ENCODE peak calls at places on chromosomes 2 and 18, in four cellular contexts. N is A172, T is NCI-H2029 treated with DMSO at 0.1 percent for 48 hours, L is Daoy. Y is an unnamed sample.

GRCh38 chr18:59300676-59301285 is 17.7 kb downstream of the CPLX4 start:
- DNase-seq in T (no peak), N (peak), L (peak), Y (peak)

GRCh38 chr2:98472132-98472650 is 27.5 kb downstream of the INPP4A start:
- DNase-seq in T (peak), L (no peak), N (no peak), Y (no peak)

GRCh38 chr2:183032200-183032794 is 6.0 kb downstream of the NCKAP1 start:
- DNase-seq in T (no peak), L (no peak), N (no peak), Y (no peak)

GRCh38 chr2:168571061-168571460 is 115.0 kb downstream of the CERS6 start:
- DNase-seq in N (no peak), L (no peak), T (no peak), Y (no peak)

GRCh38 chr2:10408649-10409579 is 39.2 kb downstream of the ODC1 start:
- DNase-seq in N (peak), T (peak), L (peak), Y (peak)

GRCh38 chr2:183229386-183229785 is 105.1 kb downstream of the NUP35 start:
- DNase-seq in T (no peak), N (peak), L (no peak), Y (no peak)

GRCh38 chr18:9704233-9705118 is 3.6 kb upstream of the RAB31 start:
- DNase-seq in N (no peak), T (no peak), L (no peak), Y (peak)

GRCh38 chr2:230969673-230970015 is 26.3 kb upstream of the SPATA3 start:
- DNase-seq in N (no peak), T (no peak), L (no peak), Y (no peak)

GRCh38 chr2:39487398-39488250 is 50.5 kb upstream of the MAP4K3 start:
- DNase-seq in T (no peak), L (no peak), N (peak), Y (no peak)

GRCh38 chr18:73462092-73462491 is 594.3 kb upstream of the NETO1 start:
- DNase-seq in N (peak), L (peak), T (no peak), Y (no peak)

GRCh38 chr2:9247786-9248185 is 41.2 kb downstream of the ASAP2 start:
- DNase-seq in T (peak), L (no peak), N (peak), Y (no peak)

GRCh38 chr2:234420406-234420805 is 76.5 kb downstream of the ARL4C start:
- DNase-seq in N (no peak), T (no peak), L (no peak), Y (no peak)

GRCh38 chr2:84427235-84428138 is 31.6 kb downstream of the SUCLG1 start:
- DNase-seq in N (no peak), L (no peak), T (no peak), Y (no peak)

GRCh38 chr2:107338059-107338458 is 452.1 kb upstream of the ST6GAL2 start:
- DNase-seq in T (no peak), L (peak), N (no peak), Y (no peak)

GRCh38 chr18:44733069-44733753 is 52.5 kb downstream of the SETBP1 start:
- DNase-seq in L (peak), N (peak), T (no peak), Y (no peak)

GRCh38 chr2:54060000-54060399 is 55.4 kb upstream of the ACYP2 start:
- DNase-seq in L (no peak), N (no peak), T (no peak), Y (no peak)

GRCh38 chr2:232026941-232027340 is 65.4 kb downstream of the DIS3L2 start:
- DNase-seq in T (no peak), L (no peak), N (no peak), Y (peak)

GRCh38 chr2:43040084-43040854 is 186.1 kb downstream of the ZFP36L2 start:
- DNase-seq in T (no peak), L (no peak), N (no peak), Y (no peak)

GRCh38 chr2:217685255-217685605 is 317.6 kb downstream of the TNS1 start:
- DNase-seq in L (peak), T (no peak), N (peak), Y (no peak)

GRCh38 chr2:66803651-66804050 is 368.7 kb downstream of the MEIS1 start:
- DNase-seq in T (no peak), L (no peak), N (no peak), Y (no peak)

GRCh38 chr2:23384551-23385349 is at the start of gene KLHL29:
- DNase-seq in L (peak), N (peak), T (no peak), Y (peak)

GRCh38 chr2:96116424-96116878 is at the start of gene ADRA2B:
- DNase-seq in N (no peak), L (peak), T (no peak), Y (peak)

GRCh38 chr2:128607981-128608506 is 289.4 kb upstream of the HS6ST1 start:
- DNase-seq in T (no peak), L (peak), N (no peak), Y (no peak)

GRCh38 chr18:72848534-72849237 is 19.1 kb downstream of the NETO1 start:
- DNase-seq in L (peak), N (peak), T (no peak), Y (peak)

GRCh38 chr2:31296641-31297287 is 62.8 kb downstream of the EHD3 start:
- DNase-seq in T (no peak), L (no peak), N (peak), Y (no peak)

GRCh38 chr18:13611058-13611615 is 115.2 kb downstream of the FAM210A start:
- DNase-seq in N (no peak), T (no peak), L (no peak), Y (peak)